ENCODE peak calls at places on chromosomes 4 and X, in six cellular contexts. X is Peyer's patch, U is mesenchymal stem cell, C is prostate gland, W is A549, D is upper lobe of right lung. J is an unnamed sample.

GRCh38 chrX:39759526-39760224 is 338.1 kb downstream of the BCOR start:
- DNase-seq in C (peak; percentile 44), U (peak; percentile 63), X (no peak), D (peak; percentile 66), W (peak; percentile 80), J (no peak)

GRCh38 chrX:128992107-128992971 is 531.0 kb downstream of the SMARCA1 start:
- DNase-seq in U (no peak), W (no peak), X (no peak), C (no peak), D (no peak), J (no peak)

GRCh38 chr4:147362868-147363440 is 117.9 kb upstream of the EDNRA start:
- DNase-seq in W (no peak), C (no peak), U (peak; percentile 86), X (peak; percentile 62), D (no peak), J (no peak)

GRCh38 chrX:18981124-18981807 is 2.6 kb downstream of the PHKA2 start:
- DNase-seq in U (no peak), C (no peak), W (peak; percentile 2), D (no peak), X (no peak), J (no peak)

GRCh38 chr4:54658321-54659093 is 750 bp downstream of the KIT start:
- DNase-seq in X (peak; percentile 66), C (peak; percentile 25), D (peak; percentile 72), W (peak; percentile 17), U (peak; percentile 67), J (peak; percentile 28)

GRCh38 chrX:30864383-30864785 is 24.7 kb downstream of the TAB3 start:
- DNase-seq in U (peak; percentile 16), C (no peak), D (no peak), W (no peak), X (no peak), J (no peak)

GRCh38 chr4:10640535-10641159 is 43.9 kb downstream of the CLNK start:
- DNase-seq in X (no peak), U (no peak), C (no peak), D (no peak), W (no peak), J (no peak)

GRCh38 chr4:94978904-94979303 is 221.1 kb downstream of the BMPR1B start:
- DNase-seq in U (no peak), W (no peak), C (no peak), X (no peak), D (no peak), J (no peak)

GRCh38 chrX:40304115-40304514 is 206.4 kb upstream of the BCOR start:
- DNase-seq in C (no peak), U (no peak), D (no peak), W (no peak), X (no peak), J (no peak)

GRCh38 chrX:101619336-101619735 is 1.5 kb upstream of the ARMCX6 start:
- DNase-seq in U (peak; percentile 45), X (no peak), D (no peak), C (no peak), W (no peak), J (no peak)

GRCh38 chr4:61254406-61254805 is 54.3 kb downstream of the ADGRL3 start:
- DNase-seq in C (no peak), X (no peak), D (no peak), W (no peak), U (no peak), J (no peak)

GRCh38 chrX:53631156-53631555 is 55.4 kb downstream of the HUWE1 start:
- DNase-seq in W (no peak), C (no peak), D (no peak), X (no peak), U (peak; percentile 1), J (no peak)

GRCh38 chr4:1463088-1463926 is 57.1 kb upstream of the NKX1-1 start:
- DNase-seq in U (peak; percentile 36), D (peak; percentile 45), C (no peak), X (peak; percentile 39), W (no peak), J (no peak)

GRCh38 chr4:30865676-30866075 is 145.5 kb downstream of the PCDH7 start:
- DNase-seq in W (no peak), D (no peak), C (no peak), X (no peak), U (no peak), J (no peak)

GRCh38 chr4:110751991-110752390 is 129.1 kb upstream of the PITX2 start:
- DNase-seq in U (no peak), X (no peak), D (no peak), C (no peak), W (no peak), J (no peak)

GRCh38 chr4:106687026-106687425 is 318.4 kb upstream of the GIMD1 start:
- DNase-seq in U (no peak), X (no peak), C (no peak), D (no peak), W (no peak), J (no peak)

GRCh38 chr4:8721621-8722020 is 129.1 kb downstream of the CPZ start:
- DNase-seq in W (no peak), X (no peak), D (no peak), U (no peak), C (no peak), J (no peak)

GRCh38 chrX:79243691-79244090 is 99.2 kb downstream of the GPR174 start:
- DNase-seq in D (no peak), X (no peak), U (no peak), W (no peak), C (no peak), J (no peak)

GRCh38 chrX:49053223-49054072 is 5.4 kb upstream of the CCDC120 start:
- DNase-seq in C (peak; percentile 22), X (peak; percentile 61), U (peak; percentile 68), W (peak; percentile 71), D (peak; percentile 85), J (peak; percentile 72)

GRCh38 chrX:133171962-133172708 is 46.0 kb downstream of the TFDP3 start:
- DNase-seq in U (peak; percentile 24), X (no peak), W (peak; percentile 17), D (no peak), C (no peak), J (peak; percentile 7)

GRCh38 chr4:72313121-72313520 is 255.9 kb downstream of the ADAMTS3 start:
- DNase-seq in X (no peak), W (no peak), C (no peak), D (no peak), U (no peak), J (no peak)

DNA sequence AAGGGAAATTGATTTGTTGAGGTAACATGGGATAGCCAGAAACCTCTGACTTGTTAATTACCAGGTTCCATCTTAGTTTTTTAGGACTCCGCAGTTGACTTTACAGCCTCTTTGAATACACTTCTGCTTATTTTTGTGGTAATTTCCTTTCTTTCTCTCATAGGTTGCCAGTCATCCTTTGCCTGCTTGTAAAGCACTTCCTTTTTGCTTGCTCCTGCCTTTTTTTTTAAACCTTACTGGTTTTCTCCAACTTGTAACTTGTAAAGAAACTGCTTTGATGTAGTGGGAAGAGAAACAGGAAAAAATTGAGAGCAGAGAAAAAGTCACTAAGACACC is 2.6 kb downstream of the PGK1 start:
- DNase-seq in X (no peak), D (no peak), U (no peak), W (no peak), C (no peak), J (no peak)
- H3K4me1 ChIP-seq in X (no peaks in the 10 kb centered on the region), D (peaks cover 26% of the 10 kb centered on the region), U (peaks cover 2% of the 10 kb centered on the region), W (peaks cover 64% of the 10 kb centered on the region), C (no peaks in the 10 kb centered on the region), J (peaks cover 45% of the 10 kb centered on the region)

DNA sequence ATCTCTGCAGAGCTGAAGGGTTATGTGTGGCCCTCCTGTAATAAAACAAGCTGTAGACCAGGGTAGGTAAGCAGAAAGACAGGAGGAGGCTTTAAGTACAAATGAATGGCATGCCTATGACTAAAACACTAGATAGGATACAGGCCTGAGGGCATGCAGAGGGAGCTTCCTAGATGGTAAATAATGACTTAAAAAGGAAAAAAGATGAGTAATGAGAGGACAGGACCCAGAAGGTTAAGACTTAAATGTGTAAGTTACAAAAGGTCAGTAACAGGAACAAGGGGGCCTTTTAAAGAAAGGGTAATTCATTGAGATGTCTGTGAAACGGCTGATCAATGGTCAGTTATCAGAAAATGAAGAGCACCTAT is 194.8 kb downstream of the SOWAHB start:
- DNase-seq in X (no peak), U (peak; percentile 43), W (peak; percentile 80), C (no peak), D (no peak), J (no peak)
- H3K4me1 ChIP-seq in X (no peaks in the 10 kb centered on the region), U (peaks cover 4% of the 10 kb centered on the region), W (peaks cover 75% of the 10 kb centered on the region), C (peaks cover 30% of the 10 kb centered on the region), D (peaks cover 24% of the 10 kb centered on the region), J (no peaks in the 10 kb centered on the region)

GRCh38 chrX:70171636-70172035 is 5.6 kb upstream of the DGAT2L6 start:
- DNase-seq in U (no peak), W (no peak), D (no peak), X (no peak), C (no peak), J (no peak)

GRCh38 chrX:70174754-70175153 is 2.5 kb upstream of the DGAT2L6 start:
- DNase-seq in W (no peak), C (peak; percentile 59), U (no peak), D (no peak), X (no peak), J (no peak)

GRCh38 chrX:70172964-70173363 is 4.3 kb upstream of the DGAT2L6 start:
- DNase-seq in U (no peak), D (no peak), X (no peak), W (no peak), C (no peak), J (no peak)

GRCh38 chrX:70169281-70169680 is 8.0 kb upstream of the DGAT2L6 start:
- DNase-seq in W (no peak), U (no peak), X (no peak), C (no peak), D (no peak), J (no peak)

GRCh38 chrX:70172226-70172625 is 5.1 kb upstream of the DGAT2L6 start:
- DNase-seq in C (no peak), X (no peak), D (no peak), W (no peak), U (no peak), J (no peak)
- H3K4me1 ChIP-seq in C (no peaks in the 10 kb centered on the region), X (no peaks in the 10 kb centered on the region), D (no peaks in the 10 kb centered on the region), W (peaks cover 39% of the 10 kb centered on the region), U (peaks cover 5% of the 10 kb centered on the region), J (no peaks in the 10 kb centered on the region)

GRCh38 chrX:134368140-134368539 is 91.8 kb upstream of the HPRT1 start:
- DNase-seq in C (no peak), D (no peak), U (no peak), W (no peak), X (no peak), J (no peak)

GRCh38 chrX:134374294-134374693 is 85.7 kb upstream of the HPRT1 start:
- DNase-seq in X (no peak), C (no peak), U (peak; percentile 23), D (no peak), W (peak; percentile 1), J (peak; percentile 47)

GRCh38 chrX:134373736-134374135 is 86.2 kb upstream of the HPRT1 start:
- DNase-seq in X (no peak), W (peak; percentile 1), U (peak; percentile 16), C (no peak), D (no peak), J (no peak)

GRCh38 chrX:134369576-134369975 is 90.4 kb upstream of the HPRT1 start:
- DNase-seq in U (no peak), C (no peak), W (no peak), D (no peak), X (no peak), J (no peak)

DNA sequence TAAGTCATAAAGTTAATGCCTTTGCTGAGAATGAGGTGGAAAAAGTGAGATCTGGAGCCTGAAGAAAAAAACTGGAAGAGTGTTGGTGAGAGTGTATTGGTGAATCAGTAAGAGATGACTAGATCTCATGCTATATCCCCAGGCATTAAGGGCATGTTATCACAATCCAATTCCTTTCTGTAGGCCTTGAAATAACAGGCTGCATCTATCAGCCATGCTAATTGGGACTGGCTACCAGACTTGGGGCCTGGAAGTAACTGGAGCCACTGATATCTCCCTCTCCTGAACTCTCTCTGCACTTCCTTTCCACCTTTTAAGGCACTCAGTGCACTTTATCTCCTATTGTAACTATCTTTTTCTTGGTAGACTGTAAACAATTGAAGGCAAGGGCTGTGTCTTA is 88.8 kb upstream of the HPRT1 start:
- DNase-seq in X (no peak), W (no peak), D (no peak), U (no peak), C (no peak), J (no peak)
- H3K4me1 ChIP-seq in X (no peaks in the 10 kb centered on the region), W (peaks cover 14% of the 10 kb centered on the region), D (peaks cover 7% of the 10 kb centered on the region), U (no peaks in the 10 kb centered on the region), C (no peaks in the 10 kb centered on the region), J (peaks cover 7% of the 10 kb centered on the region)

J was measured in CD4-positive, CD25-positive, alpha-beta regulatory T cell.